ENCODE peak calls at places on chromosomes 16 and 17, in four cellular contexts. One of them, this sample, is unnamed.

GRCh38 chr17:6677158-6677831 is 25.7 kb downstream of the C17orf100 start:
- DNase-seq in activated T-helper 1 cell treated with anti-CD3 and anti-CD28 coated beads, Interleukin-2, amount 50 U/mL, for 16 hours: no peak
- DNase-seq in K562: no peak
- DNase-seq in occipital lobe: no peak
- DNase-seq in this sample: no peak

GRCh38 chr17:79298801-79299200 is 224.2 kb downstream of the ENGASE start:
- DNase-seq in activated T-helper 1 cell treated with anti-CD3 and anti-CD28 coated beads, Interleukin-2, amount 50 U/mL, for 16 hours: no peak
- DNase-seq in K562: no peak
- DNase-seq in occipital lobe: no peak
- DNase-seq in this sample: no peak

GRCh38 chr16:89160977-89161701 is 10.4 kb upstream of the CDH15 start:
- DNase-seq in activated T-helper 1 cell treated with anti-CD3 and anti-CD28 coated beads, Interleukin-2, amount 50 U/mL, for 16 hours: no peak
- DNase-seq in K562: no peak
- DNase-seq in occipital lobe: no peak
- DNase-seq in this sample: no peak

GRCh38 chr16:27109666-27110523 is 43.2 kb downstream of the C16orf82 start:
- DNase-seq in activated T-helper 1 cell treated with anti-CD3 and anti-CD28 coated beads, Interleukin-2, amount 50 U/mL, for 16 hours: peak
- DNase-seq in K562: peak
- DNase-seq in occipital lobe: peak
- DNase-seq in this sample: peak

GRCh38 chr16:48501516-48502377 is 108.2 kb downstream of the N4BP1 start:
- DNase-seq in activated T-helper 1 cell treated with anti-CD3 and anti-CD28 coated beads, Interleukin-2, amount 50 U/mL, for 16 hours: no peak
- DNase-seq in K562: peak
- DNase-seq in occipital lobe: no peak
- DNase-seq in this sample: no peak

GRCh38 chr16:15996432-15997109 is 47.2 kb downstream of the ABCC1 start:
- DNase-seq in activated T-helper 1 cell treated with anti-CD3 and anti-CD28 coated beads, Interleukin-2, amount 50 U/mL, for 16 hours: no peak
- DNase-seq in K562: peak
- DNase-seq in occipital lobe: no peak
- DNase-seq in this sample: peak

GRCh38 chr16:67969286-67970039 is 1.0 kb upstream of the SLC12A4 start:
- DNase-seq in activated T-helper 1 cell treated with anti-CD3 and anti-CD28 coated beads, Interleukin-2, amount 50 U/mL, for 16 hours: no peak
- DNase-seq in K562: peak
- DNase-seq in occipital lobe: no peak
- DNase-seq in this sample: no peak

GRCh38 chr16:81515281-81515680 is 70.7 kb downstream of the CMIP start:
- DNase-seq in activated T-helper 1 cell treated with anti-CD3 and anti-CD28 coated beads, Interleukin-2, amount 50 U/mL, for 16 hours: no peak
- DNase-seq in K562: no peak
- DNase-seq in occipital lobe: no peak
- DNase-seq in this sample: no peak

GRCh38 chr17:77741109-77741508 is 217.4 kb upstream of the TNRC6C start:
- DNase-seq in activated T-helper 1 cell treated with anti-CD3 and anti-CD28 coated beads, Interleukin-2, amount 50 U/mL, for 16 hours: peak
- DNase-seq in K562: peak
- DNase-seq in occipital lobe: no peak
- DNase-seq in this sample: no peak

GRCh38 chr16:83374951-83375350 is 432.8 kb upstream of the HSBP1 start:
- DNase-seq in activated T-helper 1 cell treated with anti-CD3 and anti-CD28 coated beads, Interleukin-2, amount 50 U/mL, for 16 hours: no peak
- DNase-seq in K562: no peak
- DNase-seq in occipital lobe: no peak
- DNase-seq in this sample: no peak

GRCh38 chr16:17211797-17212196 is 259.0 kb downstream of the XYLT1 start:
- DNase-seq in activated T-helper 1 cell treated with anti-CD3 and anti-CD28 coated beads, Interleukin-2, amount 50 U/mL, for 16 hours: no peak
- DNase-seq in K562: peak
- DNase-seq in occipital lobe: no peak
- DNase-seq in this sample: no peak

GRCh38 chr16:65117701-65118448 is 4.0 kb downstream of the CDH11 start:
- DNase-seq in activated T-helper 1 cell treated with anti-CD3 and anti-CD28 coated beads, Interleukin-2, amount 50 U/mL, for 16 hours: no peak
- DNase-seq in K562: peak
- DNase-seq in occipital lobe: peak
- DNase-seq in this sample: peak

GRCh38 chr16:65751622-65752598 is 614.6 kb upstream of the CDH5 start:
- DNase-seq in activated T-helper 1 cell treated with anti-CD3 and anti-CD28 coated beads, Interleukin-2, amount 50 U/mL, for 16 hours: no peak
- DNase-seq in K562: no peak
- DNase-seq in occipital lobe: no peak
- DNase-seq in this sample: no peak

GRCh38 chr17:64231567-64232141 is 31.4 kb downstream of the TEX2 start:
- DNase-seq in activated T-helper 1 cell treated with anti-CD3 and anti-CD28 coated beads, Interleukin-2, amount 50 U/mL, for 16 hours: no peak
- DNase-seq in K562: no peak
- DNase-seq in occipital lobe: no peak
- DNase-seq in this sample: no peak

GRCh38 chr16:80671281-80671849 is 130.6 kb downstream of the DYNLRB2 start:
- DNase-seq in activated T-helper 1 cell treated with anti-CD3 and anti-CD28 coated beads, Interleukin-2, amount 50 U/mL, for 16 hours: no peak
- DNase-seq in K562: no peak
- DNase-seq in occipital lobe: no peak
- DNase-seq in this sample: no peak

GRCh38 chr16:9650284-9650683 is 531.9 kb downstream of the GRIN2A start:
- DNase-seq in activated T-helper 1 cell treated with anti-CD3 and anti-CD28 coated beads, Interleukin-2, amount 50 U/mL, for 16 hours: no peak
- DNase-seq in K562: no peak
- DNase-seq in occipital lobe: no peak
- DNase-seq in this sample: no peak

GRCh38 chr17:81713556-81714411 is 1.7 kb downstream of the SLC25A10 start:
- DNase-seq in activated T-helper 1 cell treated with anti-CD3 and anti-CD28 coated beads, Interleukin-2, amount 50 U/mL, for 16 hours: no peak
- DNase-seq in K562: peak
- DNase-seq in occipital lobe: no peak
- DNase-seq in this sample: no peak

GRCh38 chr17:36936455-36936934 is 780 bp upstream of the LHX1 start:
- DNase-seq in activated T-helper 1 cell treated with anti-CD3 and anti-CD28 coated beads, Interleukin-2, amount 50 U/mL, for 16 hours: no peak
- DNase-seq in K562: peak
- DNase-seq in occipital lobe: no peak
- DNase-seq in this sample: no peak

GRCh38 chr16:22315979-22316378 is 18.8 kb downstream of the POLR3E start:
- DNase-seq in activated T-helper 1 cell treated with anti-CD3 and anti-CD28 coated beads, Interleukin-2, amount 50 U/mL, for 16 hours: no peak
- DNase-seq in K562: no peak
- DNase-seq in occipital lobe: no peak
- DNase-seq in this sample: no peak

GRCh38 chr17:4199818-4200402 is 56.9 kb downstream of the CYB5D2 start:
- DNase-seq in activated T-helper 1 cell treated with anti-CD3 and anti-CD28 coated beads, Interleukin-2, amount 50 U/mL, for 16 hours: no peak
- DNase-seq in K562: peak
- DNase-seq in occipital lobe: no peak
- DNase-seq in this sample: no peak

GRCh38 chr17:76556759-76557367 is 17.0 kb downstream of the PRCD start:
- DNase-seq in activated T-helper 1 cell treated with anti-CD3 and anti-CD28 coated beads, Interleukin-2, amount 50 U/mL, for 16 hours: no peak
- DNase-seq in K562: no peak
- DNase-seq in occipital lobe: no peak
- DNase-seq in this sample: no peak

GRCh38 chr16:68113059-68113757 is 28.0 kb downstream of the NFATC3 start:
- DNase-seq in activated T-helper 1 cell treated with anti-CD3 and anti-CD28 coated beads, Interleukin-2, amount 50 U/mL, for 16 hours: no peak
- DNase-seq in K562: no peak
- DNase-seq in occipital lobe: no peak
- DNase-seq in this sample: no peak

GRCh38 chr17:34312080-34312479 is 7.2 kb upstream of the CCL8 start:
- DNase-seq in activated T-helper 1 cell treated with anti-CD3 and anti-CD28 coated beads, Interleukin-2, amount 50 U/mL, for 16 hours: no peak
- DNase-seq in K562: no peak
- DNase-seq in occipital lobe: no peak
- DNase-seq in this sample: peak

GRCh38 chr17:2924211-2924610 is 128.0 kb downstream of the RAP1GAP2 start:
- DNase-seq in activated T-helper 1 cell treated with anti-CD3 and anti-CD28 coated beads, Interleukin-2, amount 50 U/mL, for 16 hours: no peak
- DNase-seq in K562: no peak
- DNase-seq in occipital lobe: no peak
- DNase-seq in this sample: no peak

GRCh38 chr16:13936596-13937081 is 16.7 kb downstream of the ERCC4 start:
- DNase-seq in activated T-helper 1 cell treated with anti-CD3 and anti-CD28 coated beads, Interleukin-2, amount 50 U/mL, for 16 hours: no peak
- DNase-seq in K562: no peak
- DNase-seq in occipital lobe: no peak
- DNase-seq in this sample: peak

GRCh38 chr16:5709889-5710288 is 612.3 kb upstream of the EEF2KMT start:
- DNase-seq in activated T-helper 1 cell treated with anti-CD3 and anti-CD28 coated beads, Interleukin-2, amount 50 U/mL, for 16 hours: no peak
- DNase-seq in K562: no peak
- DNase-seq in occipital lobe: no peak
- DNase-seq in this sample: no peak

GRCh38 chr17:36808181-36808661 is 129.1 kb upstream of the LHX1 start:
- DNase-seq in activated T-helper 1 cell treated with anti-CD3 and anti-CD28 coated beads, Interleukin-2, amount 50 U/mL, for 16 hours: no peak
- DNase-seq in K562: peak
- DNase-seq in occipital lobe: no peak
- DNase-seq in this sample: no peak

GRCh38 chr17:78236362-78237127 is 5.1 kb downstream of the TMEM235 start:
- DNase-seq in activated T-helper 1 cell treated with anti-CD3 and anti-CD28 coated beads, Interleukin-2, amount 50 U/mL, for 16 hours: no peak
- DNase-seq in K562: no peak
- DNase-seq in occipital lobe: no peak
- DNase-seq in this sample: no peak

GRCh38 chr17:8745586-8746500 is 1.2 kb upstream of the CCDC42 start:
- DNase-seq in activated T-helper 1 cell treated with anti-CD3 and anti-CD28 coated beads, Interleukin-2, amount 50 U/mL, for 16 hours: peak
- DNase-seq in K562: peak
- DNase-seq in occipital lobe: no peak
- DNase-seq in this sample: peak

GRCh38 chr17:77124192-77124908 is 16.4 kb upstream of the SEC14L1 start:
- DNase-seq in activated T-helper 1 cell treated with anti-CD3 and anti-CD28 coated beads, Interleukin-2, amount 50 U/mL, for 16 hours: no peak
- DNase-seq in K562: no peak
- DNase-seq in occipital lobe: no peak
- DNase-seq in this sample: no peak

This sample was measured in fibroblast of the conjunctiva.